ENCODE peak calls at places on chromosomes 5 and 9, in four cellular contexts. N, M, H and I are unnamed samples.

GRCh38 chr9:116669296-116669695 is 17.8 kb upstream of the TRIM32 start:
- DNase-seq in N (no peak), M (no peak), H (no peak), I (no peak)

GRCh38 chr9:133809335-133809734 is 71.2 kb upstream of the SARDH start:
- DNase-seq in N (no peak), M (no peak), H (no peak), I (no peak)

GRCh38 chr9:136981588-136982231 is 1.1 kb upstream of the LCNL1 start:
- DNase-seq in N (no peak), M (no peak), H (no peak), I (no peak)

GRCh38 chr9:98121096-98121495 is 2.1 kb upstream of the TRIM14 start:
- DNase-seq in N (no peak), M (no peak), H (no peak), I (no peak)

GRCh38 chr5:58499951-58500350 is 8.7 kb downstream of the GAPT start:
- DNase-seq in N (no peak), M (no peak), H (no peak), I (no peak)

GRCh38 chr5:138706655-138707480 is 46.4 kb upstream of the CTNNA1 start:
- DNase-seq in N (no peak), M (no peak), H (no peak), I (no peak)

GRCh38 chr9:21803674-21804048 is 1.2 kb downstream of the MTAP start:
- DNase-seq in N (no peak), M (no peak), H (no peak), I (no peak)

GRCh38 chr5:110625376-110625999 is 101.0 kb downstream of the TMEM232 start:
- DNase-seq in N (no peak), M (peak), H (no peak), I (peak)

GRCh38 chr9:125747053-125747764 is at the start of gene PBX3:
- DNase-seq in N (peak), M (peak), H (no peak), I (peak)

GRCh38 chr9:96853711-96854072 is 622 bp downstream of the ZNF782 start:
- DNase-seq in N (no peak), M (no peak), H (no peak), I (peak)

GRCh38 chr5:58773744-58774441 is 191.0 kb downstream of the RAB3C start:
- DNase-seq in N (no peak), M (no peak), H (no peak), I (no peak)

GRCh38 chr5:61277190-61277589 is 54.9 kb upstream of the ZSWIM6 start:
- DNase-seq in N (no peak), M (no peak), H (no peak), I (peak)

GRCh38 chr5:465591-466403 is 22.8 kb downstream of the EXOC3 start:
- DNase-seq in N (no peak), M (no peak), H (no peak), I (no peak)

GRCh38 chr9:81132318-81132717 is 557.0 kb downstream of the TLE1 start:
- DNase-seq in N (no peak), M (no peak), H (no peak), I (no peak)

GRCh38 chr5:181052928-181053759 is 13.1 kb downstream of the BTNL9 start:
- DNase-seq in N (no peak), M (no peak), H (no peak), I (peak)

GRCh38 chr5:96633820-96634219 is 28.4 kb upstream of the CAST start:
- DNase-seq in N (no peak), M (no peak), H (no peak), I (no peak)

GRCh38 chr9:69324549-69325401 is at the start of gene ENTREP1:
- DNase-seq in N (no peak), M (peak), H (peak), I (peak)

GRCh38 chr5:150513375-150514309 is 5.7 kb downstream of the NDST1 start:
- DNase-seq in N (no peak), M (no peak), H (no peak), I (no peak)

GRCh38 chr9:134559013-134559412 is 82.6 kb upstream of the COL5A1 start:
- DNase-seq in N (no peak), M (no peak), H (no peak), I (no peak)

GRCh38 chr5:151627650-151628049 is 36.5 kb upstream of the FAT2 start:
- DNase-seq in N (no peak), M (no peak), H (no peak), I (no peak)

GRCh38 chr9:89538874-89539273 is 41.0 kb upstream of the SEMA4D start:
- DNase-seq in N (no peak), M (peak), H (no peak), I (no peak)

GRCh38 chr5:179313849-179314521 is 31.3 kb downstream of the ADAMTS2 start:
- DNase-seq in N (no peak), M (no peak), H (no peak), I (no peak)

GRCh38 chr9:77663754-77664153 is 15.6 kb upstream of the GNA14 start:
- DNase-seq in N (no peak), M (no peak), H (no peak), I (no peak)

GRCh38 chr5:78504726-78505431 is 143.7 kb downstream of the LHFPL2 start:
- DNase-seq in N (no peak), M (peak), H (no peak), I (no peak)

GRCh38 chr5:142683116-142683515 is 2.8 kb downstream of the FGF1 start:
- DNase-seq in N (no peak), M (no peak), H (no peak), I (no peak)

GRCh38 chr5:154189256-154189818 is 1.2 kb upstream of the GALNT10 start:
- DNase-seq in N (no peak), M (no peak), H (no peak), I (no peak)

GRCh38 chr9:100427366-100428263 is 672 bp downstream of the MSANTD3 start:
- DNase-seq in N (peak), M (peak), H (no peak), I (no peak)

GRCh38 chr5:35647128-35647527 is 29.5 kb downstream of the SPEF2 start:
- DNase-seq in N (no peak), M (no peak), H (no peak), I (no peak)

GRCh38 chr5:10489810-10490426 is 48.2 kb downstream of the ROPN1L start:
- DNase-seq in N (peak), M (no peak), H (no peak), I (peak)

GRCh38 chr5:136143763-136144162 is 11.1 kb downstream of the SMAD5 start:
- DNase-seq in N (no peak), M (no peak), H (no peak), I (no peak)

GRCh38 chr5:140266471-140267200 is 36.3 kb downstream of the PFDN1 start:
- DNase-seq in N (no peak), M (no peak), H (no peak), I (no peak)

GRCh38 chr5:11292648-11293356 is 531.8 kb upstream of the DAP start:
- DNase-seq in N (no peak), M (no peak), H (no peak), I (no peak)

GRCh38 chr5:123450641-123451421 is 27.6 kb upstream of the CEP120 start:
- DNase-seq in N (no peak), M (peak), H (peak), I (no peak)

GRCh38 chr9:93304574-93305496 is 120.9 kb downstream of the WNK2 start:
- DNase-seq in N (peak), M (peak), H (no peak), I (no peak)

GRCh38 chr5:172959824-172960799 is 888 bp downstream of the RPL26L1 start:
- DNase-seq in N (no peak), M (no peak), H (no peak), I (no peak)

GRCh38 chr9:129596541-129597328 is 24.2 kb downstream of the C9orf50 start:
- DNase-seq in N (no peak), M (no peak), H (no peak), I (no peak)